ENCODE peak calls at places on chromosomes 11 and 22, in four cellular contexts. O is ovary, Y is WERI-Rb-1, L is DND-41. K is an unnamed sample.

GRCh38 chr11:59708537-59708936 is 5.1 kb downstream of the OR10V1 start:
- DNase-seq in O (no peak), Y (no peak), L (no peak), K (no peak)

GRCh38 chr11:61838921-61839320 is 10.8 kb downstream of the FADS2 start:
- DNase-seq in O (no peak), Y (no peak), L (no peak), K (no peak)

GRCh38 chr11:77087723-77088225 is 14.9 kb upstream of the OMP start:
- DNase-seq in O (peak), Y (no peak), L (no peak), K (no peak)

GRCh38 chr11:118050208-118050891 is 26.5 kb upstream of the TMPRSS4 start:
- DNase-seq in O (no peak), Y (no peak), L (no peak), K (no peak)

GRCh38 chr11:115321602-115322289 is 182.5 kb downstream of the CADM1 start:
- DNase-seq in O (no peak), Y (no peak), L (no peak), K (no peak)

GRCh38 chr11:62142043-62142375 is 18.2 kb downstream of the INCENP start:
- DNase-seq in O (no peak), Y (no peak), L (no peak), K (no peak)

GRCh38 chr22:37187891-37188761 is at the start of gene C1QTNF6:
- DNase-seq in O (peak), Y (peak), L (no peak), K (peak)

GRCh38 chr22:23182289-23183106 is 2.2 kb downstream of the BCR start:
- DNase-seq in O (no peak), Y (no peak), L (peak), K (no peak)

GRCh38 chr11:105942951-105943350 is 79.1 kb downstream of the MSANTD4 start:
- DNase-seq in O (no peak), Y (no peak), L (no peak), K (no peak)

GRCh38 chr22:23402275-23403151 is 177.6 kb downstream of the IGLL1 start:
- DNase-seq in O (peak), Y (peak), L (no peak), K (no peak)

GRCh38 chr11:115629456-115630015 is 125.3 kb upstream of the CADM1 start:
- DNase-seq in O (no peak), Y (no peak), L (no peak), K (no peak)

GRCh38 chr11:59560702-59561469 is 49.5 kb downstream of the OR4D9 start:
- DNase-seq in O (peak), Y (peak), L (peak), K (peak)

GRCh38 chr11:96130061-96130460 is 206.2 kb upstream of the MTMR2 start:
- DNase-seq in O (no peak), Y (no peak), L (no peak), K (no peak)

GRCh38 chr11:116867619-116868018 is 30.2 kb upstream of the APOA1 start:
- DNase-seq in O (no peak), Y (no peak), L (no peak), K (no peak)

GRCh38 chr11:14506532-14506931 is 6.9 kb upstream of the COPB1 start:
- DNase-seq in O (no peak), Y (no peak), L (no peak), K (no peak)

DNA sequence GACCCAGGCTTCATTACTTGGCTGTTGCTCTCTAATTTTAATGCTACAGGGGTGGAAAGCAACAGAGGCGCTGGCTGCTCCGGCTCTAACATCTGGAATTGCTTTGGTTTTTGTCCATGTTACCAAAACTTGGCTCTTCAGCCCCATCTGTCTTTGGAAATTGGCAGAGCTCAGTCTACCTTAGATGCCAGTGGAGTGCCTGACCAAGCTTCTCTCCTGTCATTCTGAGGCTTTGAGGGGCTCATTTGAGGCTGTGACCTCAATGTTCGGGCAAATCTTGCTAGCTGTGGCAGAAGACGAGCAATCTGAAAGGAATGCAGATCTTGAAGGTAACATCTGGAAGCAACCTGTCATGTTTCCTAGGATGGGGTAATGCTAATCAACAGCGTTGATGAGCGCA is 409.5 kb upstream of the SYN3 start:
- DNase-seq in O (no peak), Y (no peak), L (no peak), K (peak)
- TF ChIP-seq CTCF in O (no peak), Y (no peak), L (no peak), K (peak)

GRCh38 chr11:100434821-100435641 is 252.1 kb upstream of the ARHGAP42 start:
- DNase-seq in O (no peak), Y (no peak), L (no peak), K (no peak)
- H3K4me3 ChIP-seq in O (no peak), Y (no peak), L (no peak), K (no peak)

GRCh38 chr11:65894034-65894591 is 3.6 kb downstream of the CCDC85B start:
- DNase-seq in O (no peak), Y (no peak), L (no peak), K (no peak)

GRCh38 chr11:65890324-65891179 is at the start of gene CCDC85B:
- DNase-seq in O (peak), Y (peak), L (peak), K (peak)

GRCh38 chr11:65888163-65888814 is at the start of gene FIBP:
- DNase-seq in O (peak), Y (peak), L (peak), K (peak)

GRCh38 chr11:65892661-65893317 is 2.3 kb downstream of the CCDC85B start:
- DNase-seq in O (no peak), Y (no peak), L (no peak), K (no peak)

GRCh38 chr11:65891180-65892136 is 985 bp downstream of the CCDC85B start:
- DNase-seq in O (peak), Y (peak), L (peak), K (no peak)
- TF ChIP-seq CTCF in O (no peak), Y (peak), L (peak), K (peak)

DNA sequence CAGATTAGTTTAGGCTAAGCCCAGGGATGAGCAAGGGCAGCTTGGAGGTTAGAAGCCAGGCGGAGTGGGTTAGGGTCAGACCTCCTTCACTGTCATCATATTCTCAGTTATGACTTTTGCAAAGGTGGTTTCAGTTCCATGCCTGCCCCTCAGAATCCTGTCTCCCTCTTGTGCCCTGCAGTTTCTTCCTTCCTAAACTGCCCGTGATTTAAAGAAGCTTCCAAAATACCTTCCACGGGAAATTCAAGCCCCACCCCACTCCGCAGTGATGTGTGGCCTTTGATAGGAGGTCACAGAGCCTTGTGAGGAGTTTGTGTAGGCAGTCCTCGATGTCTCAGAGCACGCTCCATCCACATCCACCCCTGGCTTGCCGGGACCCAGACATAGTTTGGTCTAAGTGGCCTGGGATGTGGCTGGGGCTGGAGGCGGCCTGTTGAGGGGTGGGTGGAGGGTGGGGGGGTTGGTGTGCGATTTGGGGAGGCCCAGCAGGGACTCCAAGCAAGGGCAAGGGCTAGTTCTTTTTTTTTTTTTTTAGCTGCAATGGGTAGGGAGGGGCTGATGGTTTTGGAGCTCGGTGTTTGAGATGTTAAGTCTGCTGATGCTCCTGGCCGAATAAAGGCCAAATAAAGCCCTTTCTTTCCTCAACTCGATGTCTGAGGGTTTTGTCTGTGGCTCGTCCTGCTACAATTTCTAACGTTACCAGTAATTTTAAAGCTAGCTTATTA is 1.6 kb upstream of the IFITM1 start:
- DNase-seq in O (no peak), Y (no peak), L (no peak), K (peak)
- H3K4me3 ChIP-seq in O (peak), Y (no peak), L (no peak), K (peak)

GRCh38 chr11:68215087-68215445 is 2.0 kb upstream of the KMT5B start:
- DNase-seq in O (peak), Y (no peak), L (no peak), K (no peak)

GRCh38 chr11:68212421-68213134 is 518 bp downstream of the KMT5B start:
- DNase-seq in O (peak), Y (peak), L (peak), K (peak)

GRCh38 chr11:68214173-68215086 is 1.3 kb upstream of the KMT5B start:
- DNase-seq in O (peak), Y (peak), L (no peak), K (no peak)

GRCh38 chr11:68213135-68213515 is at the start of gene KMT5B:
- DNase-seq in O (peak), Y (no peak), L (no peak), K (peak)

GRCh38 chr11:68213555-68214172 is 568 bp upstream of the KMT5B start:
- DNase-seq in O (peak), Y (peak), L (peak), K (peak)
- TF ChIP-seq CTCF in O (peak), Y (no peak), L (no peak), K (peak)

K was measured in fibroblast of the aortic adventitia.